ENCODE peak calls at places on chromosomes 16 and 17, in four cellular contexts. C, V, D and W are unnamed samples.

GRCh38 chr17:74164446-74165045 is 38.9 kb upstream of the RPL38 start:
- DNase-seq in C (no peak), V (no peak), D (no peak), W (no peak)

GRCh38 chr16:85398688-85399582 is 214.2 kb upstream of the GSE1 start:
- DNase-seq in C (peak; percentile 10), V (no peak), D (no peak), W (no peak)

GRCh38 chr17:45096141-45096540 is 35.0 kb downstream of the NMT1 start:
- DNase-seq in C (no peak), V (peak; percentile 63), D (no peak), W (no peak)

GRCh38 chr16:28187595-28188004 is 24.2 kb downstream of the XPO6 start:
- DNase-seq in C (no peak), V (no peak), D (no peak), W (no peak)

GRCh38 chr17:45003877-45004276 is 35.8 kb upstream of the C1QL1 start:
- DNase-seq in C (no peak), V (no peak), D (no peak), W (no peak)

GRCh38 chr16:50306287-50306686 is 39.9 kb downstream of the ADCY7 start:
- DNase-seq in C (peak; percentile 6), V (no peak), D (no peak), W (peak; percentile 1)

GRCh38 chr16:3029499-3030127 is 5.8 kb downstream of the THOC6 start:
- DNase-seq in C (no peak), V (no peak), D (no peak), W (no peak)

GRCh38 chr17:33369149-33369548 is 76.1 kb upstream of the ASIC2 start:
- DNase-seq in C (no peak), V (no peak), D (no peak), W (no peak)

GRCh38 chr17:44171931-44172455 is 1.5 kb downstream of the ASB16 start:
- DNase-seq in C (no peak), V (no peak), D (no peak), W (no peak)

GRCh38 chr17:38628441-38628840 is 22.7 kb upstream of the SRCIN1 start:
- DNase-seq in C (no peak), V (peak; percentile 87), D (no peak), W (no peak)

GRCh38 chr16:1705688-1706385 is at the start of gene MAPK8IP3:
- DNase-seq in C (peak; percentile 89), V (peak; percentile 91), D (peak; percentile 92), W (peak; percentile 88)

GRCh38 chr16:57643166-57643813 is 14.9 kb downstream of the ADGRG1 start:
- DNase-seq in C (no peak), V (no peak), D (no peak), W (no peak)

GRCh38 chr17:40363480-40363838 is 1.1 kb downstream of the GJD3 start:
- DNase-seq in C (peak; percentile 59), V (peak; percentile 63), D (no peak), W (no peak)

GRCh38 chr17:48954300-48954755 is 9.7 kb upstream of the SNF8 start:
- DNase-seq in C (no peak), V (peak; percentile 91), D (no peak), W (no peak)

GRCh38 chr16:22366889-22367288 is 7.5 kb downstream of the CDR2 start:
- DNase-seq in C (no peak), V (no peak), D (no peak), W (no peak)

GRCh38 chr17:57603978-57604377 is 141.1 kb downstream of the CCDC182 start:
- DNase-seq in C (no peak), V (no peak), D (peak; percentile 35), W (no peak)

GRCh38 chr16:56990407-56991286 is 1.3 kb downstream of the NLRC5 start:
- DNase-seq in C (no peak), V (no peak), D (no peak), W (no peak)

GRCh38 chr17:51703364-51704341 is 443.3 kb downstream of the UTP18 start:
- DNase-seq in C (peak; percentile 77), V (no peak), D (peak; percentile 74), W (no peak)

GRCh38 chr17:51430581-51430980 is 170.2 kb downstream of the UTP18 start:
- DNase-seq in C (no peak), V (no peak), D (no peak), W (no peak)

GRCh38 chr16:81544691-81545365 is 100.2 kb downstream of the CMIP start:
- DNase-seq in C (no peak), V (no peak), D (no peak), W (no peak)

GRCh38 chr17:12979826-12980500 is 37.9 kb downstream of the ELAC2 start:
- DNase-seq in C (no peak), V (no peak), D (no peak), W (no peak)

GRCh38 chr17:65085397-65085796 is 28.9 kb upstream of the GNA13 start:
- DNase-seq in C (no peak), V (peak; percentile 41), D (no peak), W (no peak)

GRCh38 chr16:57462209-57462977 is at the start of gene POLR2C:
- DNase-seq in C (peak; percentile 88), V (peak; percentile 91), D (peak; percentile 85), W (peak; percentile 66)

GRCh38 chr16:2163211-2163881 is 7.8 kb downstream of the TRAF7 start:
- DNase-seq in C (no peak), V (no peak), D (peak; percentile 73), W (no peak)

GRCh38 chr17:6555331-6556120 is 829 bp downstream of the PITPNM3 start:
- DNase-seq in C (no peak), V (no peak), D (no peak), W (no peak)

GRCh38 chr16:47713225-47713595 is 252.1 kb downstream of the PHKB start:
- DNase-seq in C (no peak), V (peak; percentile 28), D (no peak), W (no peak)

GRCh38 chr16:80198265-80198994 is 342.4 kb upstream of the DYNLRB2 start:
- DNase-seq in C (no peak), V (peak; percentile 60), D (no peak), W (no peak)

DNA sequence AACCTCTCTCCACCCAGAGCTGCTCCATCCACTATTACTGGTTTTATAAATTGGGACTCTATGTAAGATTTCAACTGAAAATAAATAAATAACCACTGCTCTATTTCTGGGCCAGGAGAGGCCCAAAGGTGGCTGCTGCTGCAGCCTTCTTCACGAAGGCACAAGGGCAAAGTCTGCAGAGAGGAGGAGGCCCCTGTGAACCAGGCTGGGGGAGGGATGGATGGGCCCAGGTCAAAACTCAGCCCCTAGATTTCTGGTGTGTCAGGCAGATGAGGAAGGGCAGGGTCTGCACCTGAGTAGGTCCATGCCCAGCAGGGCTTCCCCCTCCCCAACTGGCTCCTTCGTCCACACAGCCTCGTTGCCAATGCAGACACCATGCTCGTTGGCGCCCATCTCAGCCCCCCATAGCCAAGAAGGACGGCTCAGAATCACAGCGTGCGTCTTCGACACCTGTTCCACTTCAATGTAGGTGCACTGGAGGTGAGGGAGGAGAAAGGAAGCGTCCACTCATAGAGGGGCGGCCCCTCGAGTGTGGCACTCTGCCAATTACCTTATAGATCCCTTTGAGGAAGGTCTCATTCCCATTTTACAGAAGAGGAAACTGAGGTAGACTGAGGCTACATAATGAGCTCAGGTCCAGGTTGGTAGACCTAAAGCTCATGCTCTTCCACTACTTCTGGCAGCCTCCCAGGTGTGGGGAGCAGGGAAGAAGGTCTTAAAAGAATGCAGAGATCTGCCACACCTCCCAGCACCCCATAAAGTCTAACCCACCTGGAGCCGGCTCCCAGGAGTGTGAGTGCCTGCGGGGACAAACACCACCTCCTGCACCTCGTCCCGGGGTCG is 953 bp downstream of the SCRN2 start:
- DNase-seq in C (no peak), V (no peak), D (no peak), W (no peak)
- H3K4me3 ChIP-seq in C (peak overlapping the region; percentile 62), V (peak overlapping the region; percentile 85), D (peak overlapping the region; percentile 90), W (peak overlapping the region; percentile 96)

DNA sequence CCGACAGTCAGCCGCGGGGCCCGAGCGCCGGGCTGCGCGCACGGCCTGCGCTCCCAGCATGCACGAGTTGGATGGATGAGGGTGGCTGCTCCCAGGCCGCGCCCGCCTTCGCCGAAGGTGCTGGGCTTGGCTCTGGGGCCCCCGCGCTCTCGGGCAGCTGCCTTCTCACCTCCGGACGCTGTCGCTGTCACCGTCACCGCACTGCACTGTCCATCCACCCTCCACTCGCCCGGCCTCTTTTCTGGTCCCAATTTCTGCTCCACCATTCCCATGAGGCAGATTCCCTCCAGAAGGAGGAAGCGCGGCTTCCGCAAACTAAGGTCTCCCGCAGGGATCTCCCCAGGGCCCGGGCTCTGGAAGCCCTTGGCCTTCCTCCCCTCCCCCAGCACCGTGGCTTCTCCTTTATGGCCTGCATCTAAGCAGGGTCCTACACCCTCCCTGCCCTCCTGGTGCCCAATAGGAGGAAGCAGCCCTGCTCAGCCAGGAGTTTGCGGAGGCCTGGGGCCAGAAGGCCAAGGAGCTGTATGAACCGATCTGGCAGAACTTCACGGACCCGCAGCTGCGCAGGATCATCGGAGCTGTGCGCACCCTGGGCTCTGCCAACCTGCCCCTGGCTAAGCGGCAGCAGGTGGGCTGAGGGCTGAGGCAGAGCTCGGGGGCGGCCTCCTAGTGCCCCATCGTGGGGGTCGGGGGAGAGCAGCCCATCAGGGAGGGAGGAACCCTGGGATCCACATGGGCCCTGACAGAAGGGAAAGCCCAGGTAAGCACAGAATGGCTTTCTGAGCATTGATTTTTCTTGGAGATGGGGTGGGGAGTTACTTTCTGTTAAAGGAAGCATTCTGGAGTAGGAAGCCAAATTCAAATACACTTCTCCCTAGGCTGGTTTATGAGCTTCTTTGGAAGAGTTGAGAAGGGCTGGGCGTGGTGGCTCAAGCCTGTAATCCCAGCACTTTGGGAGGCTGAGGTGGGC is 895 bp downstream of the ACE start:
- DNase-seq in C (no peak), V (no peak), D (no peak), W (no peak)
- H3K4me3 ChIP-seq in C (peak overlapping the region; percentile 43), V (peak overlapping the region; percentile 63), D (peak overlapping the region; percentile 59), W (peak overlapping the region; percentile 53)

GRCh38 chr16:87854053-87854906 is 15.0 kb downstream of the SLC7A5 start:
- DNase-seq in C (no peak), V (peak; percentile 92), D (no peak), W (no peak)
- H3K4me3 ChIP-seq in C (no peak overlapping the region), V (peak overlapping the region; percentile 77), D (peak overlapping the region; percentile 38), W (peak overlapping the region; percentile 66)

GRCh38 chr16:19374402-19374801 is 43.3 kb upstream of the TMC5 start:
- DNase-seq in C (no peak), V (no peak), D (no peak), W (no peak)
- H3K4me3 ChIP-seq in C (no peak overlapping the region), V (no peak overlapping the region), D (no peak overlapping the region), W (no peak overlapping the region)

GRCh38 chr17:78718575-78719209 is 63.4 kb downstream of the CYTH1 start:
- DNase-seq in C (no peak), V (no peak), D (no peak), W (no peak)
- H3K4me3 ChIP-seq in C (no peak overlapping the region), V (no peak overlapping the region), D (no peak overlapping the region), W (no peak overlapping the region)

GRCh38 chr16:86499889-86500707 is 10.2 kb upstream of the FOXF1 start:
- DNase-seq in C (no peak), V (no peak), D (no peak), W (no peak)
- H3K4me3 ChIP-seq in C (no peak overlapping the region), V (no peak overlapping the region), D (no peak overlapping the region), W (no peak overlapping the region)